ENCODE peak calls at places on chromosomes 6 and 20, in seven cellular contexts. T is astrocyte of the cerebellum; R is GM23248; F is EL; S is activated naive CD8-positive, alpha-beta T cell treated with anti-CD3 and anti-CD28 coated beads, Interleukin-2, amount 10 ng/mL, durations not matched to agents 7 days and 5 days; I is astrocyte of the spinal cord; C is A549. Z is an unnamed sample.

GRCh38 chr6:107114872-107115694 is at the start of gene BEND3:
- DNase-seq in R (peak; percentile 47), F (peak; percentile 24), S (no peak), I (no peak), T (no peak), C (no peak), Z (no peak)

GRCh38 chr20:62755817-62756724 is 40.2 kb upstream of the MRGBP start:
- DNase-seq in I (no peak), F (no peak), S (no peak), C (no peak), R (peak; percentile 23), T (no peak), Z (no peak)

GRCh38 chr6:55886185-55886836 is 10.9 kb upstream of the BMP5 start:
- DNase-seq in I (peak; percentile 44), R (peak; percentile 65), F (peak; percentile 25), S (no peak), T (no peak), C (no peak), Z (no peak)

GRCh38 chr6:37021356-37022129 is 16.1 kb downstream of the FGD2 start:
- DNase-seq in S (peak; percentile 63), I (peak; percentile 63), R (peak; percentile 60), F (peak; percentile 40), T (no peak), C (no peak), Z (peak; percentile 15)

GRCh38 chr20:24376523-24377085 is 92.8 kb upstream of the SYNDIG1 start:
- DNase-seq in T (peak; percentile 55), S (no peak), C (no peak), I (peak; percentile 61), R (peak; percentile 56), F (no peak), Z (peak; percentile 38)

GRCh38 chr6:131979515-131980337 is 28.6 kb upstream of the CCN2 start:
- DNase-seq in C (no peak), R (peak; percentile 82), I (peak; percentile 98), S (no peak), F (peak; percentile 85), T (peak; percentile 97), Z (peak; percentile 93)

GRCh38 chr20:48686238-48687096 is 141.3 kb downstream of the PREX1 start:
- DNase-seq in S (no peak), T (no peak), I (peak; percentile 18), C (no peak), R (peak; percentile 64), F (peak; percentile 20), Z (no peak)

GRCh38 chr20:20521736-20522135 is 153.8 kb downstream of the INSM1 start:
- DNase-seq in T (no peak), F (no peak), C (no peak), S (no peak), R (no peak), I (peak; percentile 1), Z (no peak)